ENCODE peak calls at places on chromosomes 5 and 9, in six cellular contexts. One of them, this sample, is unnamed.
A peak's percentile ranks its signal among the peaks of the same experiment; 100 is the strongest.

GRCh38 chr5:52517667-52518066 is 270.0 kb upstream of the ITGA1 start:
- DNase-seq in A549: no peak
- DNase-seq in astrocyte of the spinal cord: no peak
- DNase-seq in substantia nigra: no peak
- DNase-seq in AG09309: no peak
- DNase-seq in RWPE1: no peak
- DNase-seq in this sample: no peak

GRCh38 chr5:130528474-130528873 is 624.2 kb downstream of the CHSY3 start:
- DNase-seq in RWPE1: peak; percentile 67
- DNase-seq in A549: no peak
- DNase-seq in substantia nigra: no peak
- DNase-seq in astrocyte of the spinal cord: peak; percentile 75
- DNase-seq in AG09309: peak; percentile 38
- DNase-seq in this sample: no peak

GRCh38 chr5:18329346-18329745 is 695.1 kb downstream of the TAF11L14 start:
- DNase-seq in RWPE1: no peak
- DNase-seq in A549: no peak
- DNase-seq in astrocyte of the spinal cord: peak; percentile 26
- DNase-seq in substantia nigra: no peak
- DNase-seq in AG09309: no peak
- DNase-seq in this sample: no peak

GRCh38 chr9:37200572-37201005 is 80.2 kb downstream of the ZCCHC7 start:
- DNase-seq in AG09309: peak; percentile 17
- DNase-seq in astrocyte of the spinal cord: peak; percentile 61
- DNase-seq in A549: no peak
- DNase-seq in RWPE1: peak; percentile 17
- DNase-seq in substantia nigra: no peak
- DNase-seq in this sample: peak; percentile 21

GRCh38 chr5:113971454-113971853 is 390.4 kb upstream of the KCNN2 start:
- DNase-seq in astrocyte of the spinal cord: no peak
- DNase-seq in A549: no peak
- DNase-seq in substantia nigra: no peak
- DNase-seq in AG09309: no peak
- DNase-seq in RWPE1: no peak
- DNase-seq in this sample: no peak

GRCh38 chr5:167488371-167488770 is 803.1 kb upstream of the WWC1 start:
- DNase-seq in astrocyte of the spinal cord: no peak
- DNase-seq in A549: no peak
- DNase-seq in RWPE1: no peak
- DNase-seq in substantia nigra: no peak
- DNase-seq in AG09309: peak; percentile 4
- DNase-seq in this sample: no peak

GRCh38 chr5:30401479-30402058 is 791.9 kb upstream of the CDH6 start:
- DNase-seq in substantia nigra: no peak
- DNase-seq in RWPE1: peak; percentile 5
- DNase-seq in astrocyte of the spinal cord: peak; percentile 68
- DNase-seq in A549: no peak
- DNase-seq in AG09309: no peak
- DNase-seq in this sample: no peak

GRCh38 chr5:154513669-154514084 is 35.6 kb upstream of the HAND1 start:
- DNase-seq in astrocyte of the spinal cord: peak; percentile 42
- DNase-seq in RWPE1: no peak
- DNase-seq in AG09309: peak; percentile 34
- DNase-seq in A549: no peak
- DNase-seq in substantia nigra: no peak
- DNase-seq in this sample: no peak

GRCh38 chr9:34555435-34556230 is 32.8 kb upstream of the ENHO start:
- DNase-seq in substantia nigra: no peak
- DNase-seq in astrocyte of the spinal cord: no peak
- DNase-seq in AG09309: no peak
- DNase-seq in A549: no peak
- DNase-seq in RWPE1: no peak
- DNase-seq in this sample: no peak

GRCh38 chr5:115457985-115458384 is 86.6 kb downstream of the FEM1C start:
- DNase-seq in AG09309: no peak
- DNase-seq in substantia nigra: no peak
- DNase-seq in astrocyte of the spinal cord: no peak
- DNase-seq in A549: no peak
- DNase-seq in RWPE1: no peak
- DNase-seq in this sample: no peak

GRCh38 chr9:127930298-127931091 is at the start of gene PIP5KL1:
- DNase-seq in A549: peak; percentile 95
- DNase-seq in AG09309: no peak
- DNase-seq in astrocyte of the spinal cord: peak; percentile 85
- DNase-seq in RWPE1: peak; percentile 99
- DNase-seq in substantia nigra: peak; percentile 45
- DNase-seq in this sample: no peak

GRCh38 chr9:131043097-131043496 is 34.1 kb downstream of the LAMC3 start:
- DNase-seq in astrocyte of the spinal cord: no peak
- DNase-seq in substantia nigra: no peak
- DNase-seq in RWPE1: no peak
- DNase-seq in A549: no peak
- DNase-seq in AG09309: no peak
- DNase-seq in this sample: no peak

GRCh38 chr9:5714501-5715401 is 85.8 kb downstream of the RIC1 start:
- DNase-seq in substantia nigra: no peak
- DNase-seq in A549: no peak
- DNase-seq in AG09309: no peak
- DNase-seq in astrocyte of the spinal cord: peak; percentile 45
- DNase-seq in RWPE1: peak; percentile 8
- DNase-seq in this sample: no peak

GRCh38 chr5:168829922-168830417 is 250.8 kb upstream of the PANK3 start:
- DNase-seq in substantia nigra: no peak
- DNase-seq in A549: no peak
- DNase-seq in AG09309: no peak
- DNase-seq in astrocyte of the spinal cord: no peak
- DNase-seq in RWPE1: no peak
- DNase-seq in this sample: no peak

GRCh38 chr5:137310051-137310730 is 188.9 kb downstream of the SPOCK1 start:
- DNase-seq in substantia nigra: no peak
- DNase-seq in astrocyte of the spinal cord: peak; percentile 87
- DNase-seq in RWPE1: peak; percentile 95
- DNase-seq in AG09309: peak; percentile 88
- DNase-seq in A549: peak; percentile 44
- DNase-seq in this sample: peak; percentile 92

GRCh38 chr5:65394078-65394477 is 87.6 kb downstream of the ADAMTS6 start:
- DNase-seq in A549: no peak
- DNase-seq in substantia nigra: no peak
- DNase-seq in AG09309: peak; percentile 99
- DNase-seq in RWPE1: no peak
- DNase-seq in astrocyte of the spinal cord: peak; percentile 96
- DNase-seq in this sample: peak; percentile 94

GRCh38 chr9:136485651-136486050 is 2.8 kb upstream of the SEC16A start:
- DNase-seq in RWPE1: no peak
- DNase-seq in AG09309: no peak
- DNase-seq in A549: no peak
- DNase-seq in substantia nigra: no peak
- DNase-seq in astrocyte of the spinal cord: no peak
- DNase-seq in this sample: no peak

GRCh38 chr9:88732128-88732527 is 197.2 kb downstream of the NXNL2 start:
- DNase-seq in AG09309: no peak
- DNase-seq in RWPE1: no peak
- DNase-seq in substantia nigra: no peak
- DNase-seq in A549: no peak
- DNase-seq in astrocyte of the spinal cord: peak; percentile 91
- DNase-seq in this sample: no peak

GRCh38 chr5:74963407-74963806 is 89.0 kb downstream of the GCNT4 start:
- DNase-seq in substantia nigra: no peak
- DNase-seq in astrocyte of the spinal cord: no peak
- DNase-seq in RWPE1: no peak
- DNase-seq in A549: no peak
- DNase-seq in AG09309: no peak
- DNase-seq in this sample: no peak

GRCh38 chr9:98852961-98853360 is 45.5 kb downstream of the GALNT12 start:
- DNase-seq in astrocyte of the spinal cord: no peak
- DNase-seq in substantia nigra: no peak
- DNase-seq in A549: no peak
- DNase-seq in RWPE1: no peak
- DNase-seq in AG09309: no peak
- DNase-seq in this sample: no peak

GRCh38 chr9:2023532-2023931 is 8.4 kb downstream of the SMARCA2 start:
- DNase-seq in AG09309: no peak
- DNase-seq in A549: no peak
- DNase-seq in astrocyte of the spinal cord: no peak
- DNase-seq in RWPE1: no peak
- DNase-seq in substantia nigra: no peak
- DNase-seq in this sample: no peak

GRCh38 chr5:107373511-107374263 is 297.1 kb downstream of the EFNA5 start:
- DNase-seq in A549: no peak
- DNase-seq in substantia nigra: no peak
- DNase-seq in astrocyte of the spinal cord: no peak
- DNase-seq in RWPE1: no peak
- DNase-seq in AG09309: no peak
- DNase-seq in this sample: no peak

GRCh38 chr9:93944011-93944410 is 11.1 kb downstream of the BARX1 start:
- DNase-seq in RWPE1: no peak
- DNase-seq in substantia nigra: no peak
- DNase-seq in A549: no peak
- DNase-seq in astrocyte of the spinal cord: no peak
- DNase-seq in AG09309: no peak
- DNase-seq in this sample: no peak

GRCh38 chr9:90872835-90873294 is 71.2 kb downstream of the SYK start:
- DNase-seq in RWPE1: no peak
- DNase-seq in A549: no peak
- DNase-seq in substantia nigra: no peak
- DNase-seq in AG09309: no peak
- DNase-seq in astrocyte of the spinal cord: no peak
- DNase-seq in this sample: no peak

GRCh38 chr9:12813960-12814876 is 39.4 kb downstream of the LURAP1L start:
- DNase-seq in AG09309: peak; percentile 98
- DNase-seq in astrocyte of the spinal cord: peak; percentile 99
- DNase-seq in substantia nigra: no peak
- DNase-seq in RWPE1: peak; percentile 83
- DNase-seq in A549: peak; percentile 71
- DNase-seq in this sample: peak; percentile 99

GRCh38 chr5:178895615-178896571 is at the start of gene ZFP2:
- DNase-seq in astrocyte of the spinal cord: peak; percentile 59
- DNase-seq in AG09309: no peak
- DNase-seq in substantia nigra: peak; percentile 29
- DNase-seq in RWPE1: peak; percentile 62
- DNase-seq in A549: peak; percentile 18
- DNase-seq in this sample: peak; percentile 9

GRCh38 chr9:15144567-15145174 is 162.3 kb downstream of the TTC39B start:
- DNase-seq in astrocyte of the spinal cord: no peak
- DNase-seq in substantia nigra: no peak
- DNase-seq in AG09309: no peak
- DNase-seq in A549: no peak
- DNase-seq in RWPE1: peak; percentile 69
- DNase-seq in this sample: no peak

GRCh38 chr5:44787731-44788130 is 21.0 kb upstream of the MRPS30 start:
- DNase-seq in AG09309: no peak
- DNase-seq in A549: no peak
- DNase-seq in substantia nigra: no peak
- DNase-seq in astrocyte of the spinal cord: no peak
- DNase-seq in RWPE1: no peak
- DNase-seq in this sample: no peak

GRCh38 chr9:26296910-26297309 is 595.7 kb downstream of the CAAP1 start:
- DNase-seq in RWPE1: no peak
- DNase-seq in A549: no peak
- DNase-seq in astrocyte of the spinal cord: peak; percentile 43
- DNase-seq in AG09309: peak; percentile 38
- DNase-seq in substantia nigra: no peak
- DNase-seq in this sample: peak; percentile 25

GRCh38 chr9:121837113-121838010 is 185.9 kb downstream of the DAB2IP start:
- DNase-seq in RWPE1: no peak
- DNase-seq in astrocyte of the spinal cord: peak; percentile 31
- DNase-seq in substantia nigra: no peak
- DNase-seq in AG09309: no peak
- DNase-seq in A549: no peak
- DNase-seq in this sample: no peak

GRCh38 chr5:118440496-118440895 is 547.9 kb downstream of the DTWD2 start:
- DNase-seq in RWPE1: no peak
- DNase-seq in substantia nigra: no peak
- DNase-seq in AG09309: no peak
- DNase-seq in A549: no peak
- DNase-seq in astrocyte of the spinal cord: no peak
- DNase-seq in this sample: no peak

GRCh38 chr5:31378838-31379237 is 153.1 kb downstream of the DROSHA start:
- DNase-seq in A549: no peak
- DNase-seq in AG09309: no peak
- DNase-seq in substantia nigra: no peak
- DNase-seq in astrocyte of the spinal cord: no peak
- DNase-seq in RWPE1: no peak
- DNase-seq in this sample: no peak

GRCh38 chr9:70947086-70947485 is 174.3 kb downstream of the TRPM3 start:
- DNase-seq in substantia nigra: no peak
- DNase-seq in astrocyte of the spinal cord: peak; percentile 46
- DNase-seq in A549: no peak
- DNase-seq in RWPE1: no peak
- DNase-seq in AG09309: no peak
- DNase-seq in this sample: no peak

GRCh38 chr9:126618590-126619335 is 5.0 kb downstream of the LMX1B start:
- DNase-seq in AG09309: no peak
- DNase-seq in A549: no peak
- DNase-seq in astrocyte of the spinal cord: no peak
- DNase-seq in substantia nigra: no peak
- DNase-seq in RWPE1: no peak
- DNase-seq in this sample: no peak

GRCh38 chr9:92974696-92975451 is 27.6 kb downstream of the FGD3 start:
- DNase-seq in astrocyte of the spinal cord: no peak
- DNase-seq in substantia nigra: no peak
- DNase-seq in RWPE1: no peak
- DNase-seq in A549: no peak
- DNase-seq in AG09309: no peak
- DNase-seq in this sample: no peak

GRCh38 chr5:134177197-134178171 is 734 bp upstream of the SKP1 start:
- DNase-seq in A549: peak; percentile 48
- DNase-seq in substantia nigra: no peak
- DNase-seq in AG09309: peak; percentile 25
- DNase-seq in RWPE1: peak; percentile 89
- DNase-seq in astrocyte of the spinal cord: peak; percentile 81
- DNase-seq in this sample: no peak

GRCh38 chr5:148152785-148153184 is 15.6 kb upstream of the SPINK14 start:
- DNase-seq in astrocyte of the spinal cord: no peak
- DNase-seq in substantia nigra: no peak
- DNase-seq in RWPE1: no peak
- DNase-seq in AG09309: no peak
- DNase-seq in A549: no peak
- DNase-seq in this sample: no peak

GRCh38 chr9:116274293-116274692 is 120.7 kb downstream of the PAPPA start:
- DNase-seq in astrocyte of the spinal cord: peak; percentile 54
- DNase-seq in substantia nigra: no peak
- DNase-seq in A549: no peak
- DNase-seq in RWPE1: no peak
- DNase-seq in AG09309: no peak
- DNase-seq in this sample: no peak